ENCODE peak calls at places on chromosomes 5 and 9, in four cellular contexts. One of them, this sample, is unnamed.

GRCh38 chr5:123120197-123120596 is 31.2 kb downstream of the PRDM6 start:
- DNase-seq in adrenal gland: no peak
- DNase-seq in OCI-LY7: no peak
- DNase-seq in HCT116: peak
- DNase-seq in this sample: no peak

GRCh38 chr9:132854832-132855231 is 23.3 kb downstream of the AK8 start:
- DNase-seq in OCI-LY7: no peak
- DNase-seq in HCT116: no peak
- DNase-seq in adrenal gland: no peak
- DNase-seq in this sample: no peak

GRCh38 chr5:8807636-8808035 is 738.2 kb downstream of the SEMA5A start:
- DNase-seq in adrenal gland: no peak
- DNase-seq in OCI-LY7: no peak
- DNase-seq in HCT116: no peak
- DNase-seq in this sample: no peak

GRCh38 chr5:139561655-139562451 is 714 bp downstream of the UBE2D2 start:
- DNase-seq in HCT116: no peak
- DNase-seq in OCI-LY7: peak
- DNase-seq in adrenal gland: peak
- DNase-seq in this sample: no peak

GRCh38 chr5:10704949-10705621 is 55.9 kb downstream of the DAP start:
- DNase-seq in adrenal gland: no peak
- DNase-seq in OCI-LY7: no peak
- DNase-seq in HCT116: peak
- DNase-seq in this sample: no peak

GRCh38 chr5:143494162-143494561 is 90.7 kb upstream of the NR3C1 start:
- DNase-seq in adrenal gland: no peak
- DNase-seq in OCI-LY7: no peak
- DNase-seq in HCT116: no peak
- DNase-seq in this sample: no peak

GRCh38 chr9:92444841-92445240 is 20.6 kb upstream of the OMD start:
- DNase-seq in OCI-LY7: no peak
- DNase-seq in HCT116: no peak
- DNase-seq in adrenal gland: no peak
- DNase-seq in this sample: no peak

GRCh38 chr5:12691330-12691729 is 787.1 kb upstream of the CTNND2 start:
- DNase-seq in OCI-LY7: no peak
- DNase-seq in adrenal gland: no peak
- DNase-seq in HCT116: no peak
- DNase-seq in this sample: no peak

GRCh38 chr9:33272061-33272460 is 7.2 kb downstream of the CHMP5 start:
- DNase-seq in adrenal gland: no peak
- DNase-seq in HCT116: no peak
- DNase-seq in OCI-LY7: no peak
- DNase-seq in this sample: no peak

GRCh38 chr9:117494401-117495130 is 79.7 kb upstream of the ASTN2 start:
- DNase-seq in OCI-LY7: no peak
- DNase-seq in adrenal gland: no peak
- DNase-seq in HCT116: no peak
- DNase-seq in this sample: no peak

GRCh38 chr9:120916573-120916972 is 10.0 kb downstream of the TRAF1 start:
- DNase-seq in OCI-LY7: no peak
- DNase-seq in adrenal gland: peak
- DNase-seq in HCT116: no peak
- DNase-seq in this sample: no peak

GRCh38 chr9:73133921-73134407 is 17.7 kb upstream of the ANXA1 start:
- DNase-seq in HCT116: no peak
- DNase-seq in adrenal gland: no peak
- DNase-seq in OCI-LY7: no peak
- DNase-seq in this sample: no peak

GRCh38 chr5:179304466-179304865 is 40.8 kb downstream of the ADAMTS2 start:
- DNase-seq in OCI-LY7: no peak
- DNase-seq in HCT116: no peak
- DNase-seq in adrenal gland: no peak
- DNase-seq in this sample: no peak

GRCh38 chr5:125311743-125312142 is 565.3 kb upstream of the ZNF608 start:
- DNase-seq in adrenal gland: no peak
- DNase-seq in OCI-LY7: no peak
- DNase-seq in HCT116: no peak
- DNase-seq in this sample: no peak

GRCh38 chr5:61009907-61010306 is 64.9 kb downstream of the NDUFAF2 start:
- DNase-seq in HCT116: no peak
- DNase-seq in OCI-LY7: no peak
- DNase-seq in adrenal gland: no peak
- DNase-seq in this sample: no peak

GRCh38 chr5:94243612-94244011 is 374.8 kb downstream of the KIAA0825 start:
- DNase-seq in adrenal gland: no peak
- DNase-seq in OCI-LY7: no peak
- DNase-seq in HCT116: no peak
- DNase-seq in this sample: no peak

GRCh38 chr9:72292184-72292787 is 72.7 kb downstream of the ZFAND5 start:
- DNase-seq in HCT116: no peak
- DNase-seq in OCI-LY7: peak
- DNase-seq in adrenal gland: no peak
- DNase-seq in this sample: no peak

GRCh38 chr5:53936481-53937352 is 373.7 kb downstream of the ARL15 start:
- DNase-seq in OCI-LY7: no peak
- DNase-seq in HCT116: no peak
- DNase-seq in adrenal gland: peak
- DNase-seq in this sample: no peak

GRCh38 chr5:81980598-81981260 is 8.9 kb downstream of the ATG10 start:
- DNase-seq in HCT116: no peak
- DNase-seq in OCI-LY7: no peak
- DNase-seq in adrenal gland: no peak
- DNase-seq in this sample: no peak

GRCh38 chr5:100676807-100677631 is 141.8 kb downstream of the FAM174A start:
- DNase-seq in adrenal gland: no peak
- DNase-seq in HCT116: no peak
- DNase-seq in OCI-LY7: no peak
- DNase-seq in this sample: no peak

GRCh38 chr5:3389471-3390026 is 206.1 kb upstream of the IRX1 start:
- DNase-seq in OCI-LY7: no peak
- DNase-seq in HCT116: no peak
- DNase-seq in adrenal gland: no peak
- DNase-seq in this sample: no peak

GRCh38 chr5:31952034-31952433 is 222.1 kb downstream of the GOLPH3 start:
- DNase-seq in HCT116: no peak
- DNase-seq in OCI-LY7: no peak
- DNase-seq in adrenal gland: no peak
- DNase-seq in this sample: no peak

GRCh38 chr5:128905225-128906110 is 59.8 kb upstream of the SLC27A6 start:
- DNase-seq in OCI-LY7: peak
- DNase-seq in adrenal gland: peak
- DNase-seq in HCT116: peak
- DNase-seq in this sample: peak

GRCh38 chr9:93468763-93469456 is 15.5 kb upstream of the FAM120AOS start:
- DNase-seq in HCT116: no peak
- DNase-seq in OCI-LY7: no peak
- DNase-seq in adrenal gland: no peak
- DNase-seq in this sample: no peak

GRCh38 chr5:1493941-1494340 is 29.8 kb downstream of the LPCAT1 start:
- DNase-seq in OCI-LY7: no peak
- DNase-seq in HCT116: no peak
- DNase-seq in adrenal gland: no peak
- DNase-seq in this sample: no peak

GRCh38 chr5:10307206-10308148 is at the start of gene CMBL:
- DNase-seq in HCT116: peak
- DNase-seq in OCI-LY7: no peak
- DNase-seq in adrenal gland: peak
- DNase-seq in this sample: no peak

GRCh38 chr9:3478549-3478953 is 47.2 kb downstream of the RFX3 start:
- DNase-seq in adrenal gland: no peak
- DNase-seq in HCT116: no peak
- DNase-seq in OCI-LY7: peak
- DNase-seq in this sample: no peak

GRCh38 chr9:3482578-3482977 is 43.2 kb downstream of the RFX3 start:
- DNase-seq in HCT116: no peak
- DNase-seq in OCI-LY7: no peak
- DNase-seq in adrenal gland: no peak
- DNase-seq in this sample: no peak

GRCh38 chr9:3477236-3477834 is 48.5 kb downstream of the RFX3 start:
- DNase-seq in OCI-LY7: no peak
- DNase-seq in HCT116: no peak
- DNase-seq in adrenal gland: no peak
- DNase-seq in this sample: no peak

GRCh38 chr9:3479516-3480352 is 46.1 kb downstream of the RFX3 start:
- DNase-seq in HCT116: no peak
- DNase-seq in adrenal gland: no peak
- DNase-seq in OCI-LY7: peak
- DNase-seq in this sample: no peak

DNA sequence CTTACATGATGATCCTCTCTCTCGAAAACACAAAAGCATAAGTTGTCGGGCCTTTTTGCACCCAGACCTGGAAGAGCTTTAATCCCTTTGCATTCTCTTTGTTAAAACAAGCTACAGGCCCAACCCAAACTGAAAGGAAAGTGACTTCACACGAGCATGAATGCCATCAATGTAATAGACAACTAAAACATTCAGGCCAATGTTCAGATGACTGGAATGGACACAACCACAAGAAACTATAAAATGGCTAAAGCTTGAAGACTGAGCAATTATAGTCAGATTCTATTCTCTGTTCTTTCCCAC is 45.5 kb downstream of the RFX3 start:
- DNase-seq in OCI-LY7: no peak
- DNase-seq in HCT116: no peak
- DNase-seq in adrenal gland: no peak
- DNase-seq in this sample: no peak
- H3K27ac ChIP-seq in OCI-LY7: peak
- H3K27ac ChIP-seq in HCT116: no peak
- H3K27ac ChIP-seq in adrenal gland: no peak
- H3K27ac ChIP-seq in this sample: no peak

GRCh38 chr9:129968690-129969485 is 74.1 kb downstream of the FNBP1 start:
- DNase-seq in adrenal gland: peak
- DNase-seq in OCI-LY7: no peak
- DNase-seq in HCT116: no peak
- DNase-seq in this sample: no peak

GRCh38 chr9:129972816-129973215 is 70.2 kb downstream of the FNBP1 start:
- DNase-seq in HCT116: no peak
- DNase-seq in OCI-LY7: no peak
- DNase-seq in adrenal gland: peak
- DNase-seq in this sample: no peak
- H3K27ac ChIP-seq in HCT116: no peak
- H3K27ac ChIP-seq in OCI-LY7: no peak
- H3K27ac ChIP-seq in adrenal gland: no peak
- H3K27ac ChIP-seq in this sample: no peak

GRCh38 chr9:36278243-36278642 is 20.0 kb upstream of the GNE start:
- DNase-seq in HCT116: no peak
- DNase-seq in OCI-LY7: no peak
- DNase-seq in adrenal gland: no peak
- DNase-seq in this sample: no peak

GRCh38 chr9:36280989-36281388 is 22.7 kb upstream of the GNE start:
- DNase-seq in OCI-LY7: no peak
- DNase-seq in HCT116: no peak
- DNase-seq in adrenal gland: no peak
- DNase-seq in this sample: no peak

GRCh38 chr9:36276840-36277239 is 18.6 kb upstream of the GNE start:
- DNase-seq in OCI-LY7: no peak
- DNase-seq in HCT116: no peak
- DNase-seq in adrenal gland: no peak
- DNase-seq in this sample: no peak

GRCh38 chr9:36275060-36275459 is 16.8 kb upstream of the GNE start:
- DNase-seq in HCT116: no peak
- DNase-seq in OCI-LY7: no peak
- DNase-seq in adrenal gland: no peak
- DNase-seq in this sample: no peak

DNA sequence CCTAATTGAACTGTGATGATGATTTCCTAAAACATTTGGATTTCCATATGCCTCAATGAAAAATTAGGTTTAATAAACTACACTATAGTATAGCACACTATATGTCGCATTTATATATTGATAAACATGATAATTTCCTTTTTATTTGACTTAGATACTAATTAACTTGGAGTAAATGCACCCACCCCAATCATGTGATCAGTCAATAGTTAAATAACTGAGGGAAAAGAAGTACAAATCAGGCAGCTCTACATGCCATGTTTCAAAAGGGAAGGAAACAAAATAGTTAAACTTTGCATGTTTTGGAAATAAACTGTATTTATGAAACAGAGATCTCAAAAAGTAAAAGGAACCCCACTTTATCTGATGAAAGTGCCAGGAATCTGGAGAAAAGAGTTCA is 18.0 kb upstream of the GNE start:
- DNase-seq in adrenal gland: no peak
- DNase-seq in HCT116: no peak
- DNase-seq in OCI-LY7: no peak
- DNase-seq in this sample: no peak
- H3K27ac ChIP-seq in adrenal gland: no peak
- H3K27ac ChIP-seq in HCT116: no peak
- H3K27ac ChIP-seq in OCI-LY7: no peak
- H3K27ac ChIP-seq in this sample: no peak

DNA sequence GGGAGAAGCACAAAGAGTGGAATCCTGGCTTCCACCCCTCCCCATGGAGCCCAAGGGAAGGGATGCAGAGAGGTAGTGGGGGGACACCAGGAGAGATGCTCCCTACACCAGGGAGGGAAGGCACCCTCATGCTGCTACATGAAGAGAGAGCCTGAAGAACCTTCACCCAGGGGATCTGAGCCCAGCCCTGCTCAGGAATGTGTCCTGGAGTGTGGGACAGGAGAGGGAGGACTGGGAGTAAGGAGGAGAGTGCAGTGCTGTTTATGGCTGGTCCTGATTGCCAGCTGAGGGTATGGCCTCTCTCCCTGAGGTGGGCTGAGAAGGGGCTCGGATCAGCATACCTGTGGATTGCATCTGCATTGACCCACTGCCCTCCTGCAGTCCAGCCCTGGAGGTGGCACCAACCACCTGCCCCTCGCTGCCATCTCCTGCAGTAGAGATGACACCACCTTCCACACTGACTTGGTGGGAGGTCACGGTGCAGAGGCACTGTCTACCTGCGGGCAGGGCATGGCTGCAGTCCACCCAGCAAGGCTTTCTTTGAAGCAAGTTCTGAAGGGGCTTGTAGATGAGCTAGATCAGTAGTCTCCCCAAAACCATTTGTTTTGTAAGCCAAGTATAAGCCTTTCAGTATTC is 114.9 kb upstream of the SLC25A48 start:
- DNase-seq in HCT116: no peak
- DNase-seq in adrenal gland: no peak
- DNase-seq in OCI-LY7: no peak
- DNase-seq in this sample: no peak
- H3K27ac ChIP-seq in HCT116: no peak
- H3K27ac ChIP-seq in adrenal gland: no peak
- H3K27ac ChIP-seq in OCI-LY7: no peak
- H3K27ac ChIP-seq in this sample: no peak

DNA sequence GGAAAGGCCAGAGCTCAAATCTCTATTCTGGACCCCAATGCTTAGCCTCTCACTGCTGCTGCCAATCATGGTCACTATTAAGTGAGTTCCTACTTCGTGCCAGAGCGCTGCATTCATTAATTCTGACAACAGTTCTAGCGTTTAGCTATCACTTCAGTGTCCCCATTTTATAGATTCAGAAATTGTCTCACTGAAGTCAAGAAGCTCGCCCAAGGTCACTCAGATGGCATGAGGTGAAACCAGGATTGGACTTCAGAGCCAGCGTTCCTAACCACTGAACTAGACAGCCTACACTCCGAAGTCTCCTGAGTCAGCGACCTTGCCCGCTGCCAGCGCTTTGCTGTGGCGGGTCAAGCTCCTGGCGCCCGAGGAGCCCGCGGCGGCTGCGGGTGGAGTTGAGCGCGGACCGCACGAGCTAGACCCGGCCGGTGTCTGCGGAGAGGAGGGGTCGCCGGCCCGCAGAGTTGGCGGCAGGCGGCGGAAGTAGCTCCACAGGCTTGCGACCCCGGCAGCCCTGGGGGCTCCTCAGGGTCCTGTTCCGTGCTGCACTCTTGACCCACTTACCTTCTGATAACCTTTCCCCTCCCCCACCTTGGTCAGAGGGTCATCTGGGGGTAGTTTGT is 2.1 kb upstream of the GABRB2 start:
- DNase-seq in OCI-LY7: peak
- DNase-seq in adrenal gland: peak
- DNase-seq in HCT116: no peak
- DNase-seq in this sample: no peak
- H3K27ac ChIP-seq in OCI-LY7: no peak
- H3K27ac ChIP-seq in adrenal gland: peak
- H3K27ac ChIP-seq in HCT116: no peak
- H3K27ac ChIP-seq in this sample: no peak